ENCODE peak calls at places on chromosome 15, in four cellular contexts. E, Q, Y and S are unnamed samples.

GRCh38 chr15:93987068-93987467 is 244.3 kb upstream of the MCTP2 start:
- DNase-seq in Y (no peak), E (no peak), Q (no peak), S (no peak)

GRCh38 chr15:82789491-82789890 is 16.4 kb downstream of the FSD2 start:
- DNase-seq in Y (no peak), Q (no peak), E (no peak), S (no peak)

GRCh38 chr15:29568840-29569532 is 253.3 kb downstream of the TJP1 start:
- DNase-seq in Q (peak; percentile 38), E (no peak), Y (peak; percentile 23), S (no peak)

GRCh38 chr15:77037475-77038209 is 33.3 kb downstream of the TSPAN3 start:
- DNase-seq in Q (no peak), Y (no peak), E (no peak), S (no peak)

GRCh38 chr15:61974759-61975158 is 85.5 kb downstream of the VPS13C start:
- DNase-seq in E (no peak), Q (peak; percentile 8), Y (no peak), S (no peak)

GRCh38 chr15:27514526-27514925 is 543.5 kb downstream of the GABRG3 start:
- DNase-seq in Q (no peak), E (no peak), Y (no peak), S (no peak)

GRCh38 chr15:68556139-68556990 is 22.4 kb upstream of the CORO2B start:
- DNase-seq in Y (no peak), E (no peak), Q (no peak), S (no peak)

GRCh38 chr15:75321711-75322110 is 14.2 kb upstream of the COMMD4 start:
- DNase-seq in Y (no peak), Q (no peak), E (no peak), S (no peak)

GRCh38 chr15:25185156-25185710 is 230.4 kb downstream of the SNRPN start:
- DNase-seq in Y (no peak), E (no peak), Q (no peak), S (no peak)

GRCh38 chr15:69491051-69491505 is 38.5 kb downstream of the RPLP1 start:
- DNase-seq in Y (no peak), Q (no peak), E (no peak), S (no peak)

GRCh38 chr15:77418341-77419049 is 1.4 kb downstream of the PEAK1 start:
- DNase-seq in Y (no peak), Q (no peak), E (no peak), S (no peak)

GRCh38 chr15:61517776-61518175 is 288.7 kb upstream of the RORA start:
- DNase-seq in Q (no peak), Y (no peak), E (no peak), S (no peak)

GRCh38 chr15:91528811-91529210 is 324.7 kb upstream of the SLCO3A1 start:
- DNase-seq in Q (no peak), Y (no peak), E (no peak), S (no peak)

GRCh38 chr15:65414841-65415621 is 7.7 kb downstream of the IGDCC4 start:
- DNase-seq in E (no peak), Y (peak; percentile 59), Q (no peak), S (peak; percentile 88)

GRCh38 chr15:73240864-73241499 is 127.8 kb downstream of the HCN4 start:
- DNase-seq in E (peak; percentile 28), Y (peak; percentile 59), Q (peak; percentile 61), S (peak; percentile 89)

GRCh38 chr15:40301467-40302179 is 6.1 kb downstream of the PLCB2 start:
- DNase-seq in Y (no peak), Q (no peak), E (no peak), S (peak; percentile 75)

GRCh38 chr15:25727867-25728600 is 135.1 kb downstream of the ATP10A start:
- DNase-seq in Q (no peak), Y (no peak), E (no peak), S (peak; percentile 33)

GRCh38 chr15:43208052-43209002 is 12.5 kb downstream of the EPB42 start:
- DNase-seq in Y (no peak), E (no peak), Q (no peak), S (no peak)

GRCh38 chr15:62456011-62456920 is 291.2 kb upstream of the C2CD4B start:
- DNase-seq in Q (no peak), Y (no peak), E (no peak), S (no peak)

GRCh38 chr15:20644026-20644425 is 102.4 kb upstream of the GOLGA6L6 start:
- DNase-seq in Q (no peak), Y (no peak), E (no peak), S (no peak)

GRCh38 chr15:54273928-54274327 is 295.7 kb downstream of the UNC13C start:
- DNase-seq in E (no peak), Q (no peak), Y (no peak), S (no peak)

GRCh38 chr15:31345606-31346366 is 19.2 kb downstream of the KLF13 start:
- DNase-seq in Y (no peak), E (no peak), Q (no peak), S (no peak)

GRCh38 chr15:51310064-51310463 is 28.3 kb downstream of the CYP19A1 start:
- DNase-seq in E (no peak), Q (no peak), Y (no peak), S (no peak)

GRCh38 chr15:95287774-95288173 is 1042.7 kb upstream of the NR2F2 start:
- DNase-seq in Y (no peak), E (no peak), Q (no peak), S (no peak)

GRCh38 chr15:72785452-72786243 is 2.1 kb upstream of the ADPGK start:
- DNase-seq in Y (no peak), Q (no peak), E (no peak), S (no peak)

GRCh38 chr15:44711356-44712107 is at the start of gene B2M:
- DNase-seq in Y (peak; percentile 92), E (peak; percentile 94), Q (peak; percentile 90), S (peak; percentile 96)

GRCh38 chr15:44712108-44713005 is 1.0 kb downstream of the B2M start:
- DNase-seq in E (no peak), Q (peak; percentile 54), Y (peak; percentile 43), S (no peak)

GRCh38 chr15:44715142-44715796 is 4.0 kb downstream of the B2M start:
- DNase-seq in E (no peak), Y (no peak), Q (no peak), S (no peak)

GRCh38 chr15:44711089-44711355 is at the start of gene PATL2:
- DNase-seq in Q (no peak), E (no peak), Y (no peak), S (no peak)

GRCh38 chr15:44713006-44713966 is 2.0 kb downstream of the B2M start:
- DNase-seq in E (no peak), Q (no peak), Y (peak; percentile 27), S (no peak)
- TF ChIP-seq SRF in E (no peak), Q (no peak), Y (no peak), S (no peak)

GRCh38 chr15:92674347-92674746 is 18.8 kb upstream of the FAM174B start:
- DNase-seq in Y (no peak), Q (no peak), E (no peak), S (no peak)

GRCh38 chr15:92681141-92681622 is 25.6 kb upstream of the FAM174B start:
- DNase-seq in E (no peak), Y (no peak), Q (no peak), S (no peak)

GRCh38 chr15:92683511-92683834 is 27.9 kb upstream of the FAM174B start:
- DNase-seq in E (no peak), Y (peak; percentile 50), Q (no peak), S (peak; percentile 25)

GRCh38 chr15:92682772-92683510 is 27.4 kb upstream of the FAM174B start:
- DNase-seq in Y (no peak), E (no peak), Q (no peak), S (no peak)

GRCh38 chr15:92677998-92678397 is 22.4 kb upstream of the FAM174B start:
- DNase-seq in Q (no peak), E (no peak), Y (no peak), S (no peak)
- TF ChIP-seq SRF in Q (no peak), E (no peak), Y (no peak), S (no peak)

GRCh38 chr15:37698679-37699078 is 235.8 kb upstream of the TMCO5A start:
- DNase-seq in Q (no peak), Y (no peak), E (no peak), S (no peak)
- TF ChIP-seq SRF in Q (no peak), Y (no peak), E (no peak), S (no peak)

GRCh38 chr15:80034633-80035032 is 24.8 kb upstream of the ZFAND6 start:
- DNase-seq in Y (no peak), Q (no peak), E (no peak), S (no peak)
- TF ChIP-seq SRF in Y (no peak), Q (no peak), E (no peak), S (no peak)

GRCh38 chr15:66629817-66630576 is 64.2 kb upstream of the LCTL start:
- DNase-seq in Y (no peak), Q (no peak), E (no peak), S (no peak)

GRCh38 chr15:66628976-66629723 is 63.4 kb upstream of the LCTL start:
- DNase-seq in E (no peak), Q (no peak), Y (no peak), S (no peak)

GRCh38 chr15:66631616-66632263 is 65.9 kb upstream of the LCTL start:
- DNase-seq in Y (no peak), E (no peak), Q (no peak), S (no peak)

GRCh38 chr15:66633346-66633745 is 67.5 kb upstream of the LCTL start:
- DNase-seq in Y (no peak), Q (no peak), E (no peak), S (no peak)

GRCh38 chr15:66630801-66631351 is 65.1 kb upstream of the LCTL start:
- DNase-seq in E (no peak), Y (no peak), Q (no peak), S (no peak)
- TF ChIP-seq SRF in E (no peak), Y (no peak), Q (no peak), S (no peak)

DNA sequence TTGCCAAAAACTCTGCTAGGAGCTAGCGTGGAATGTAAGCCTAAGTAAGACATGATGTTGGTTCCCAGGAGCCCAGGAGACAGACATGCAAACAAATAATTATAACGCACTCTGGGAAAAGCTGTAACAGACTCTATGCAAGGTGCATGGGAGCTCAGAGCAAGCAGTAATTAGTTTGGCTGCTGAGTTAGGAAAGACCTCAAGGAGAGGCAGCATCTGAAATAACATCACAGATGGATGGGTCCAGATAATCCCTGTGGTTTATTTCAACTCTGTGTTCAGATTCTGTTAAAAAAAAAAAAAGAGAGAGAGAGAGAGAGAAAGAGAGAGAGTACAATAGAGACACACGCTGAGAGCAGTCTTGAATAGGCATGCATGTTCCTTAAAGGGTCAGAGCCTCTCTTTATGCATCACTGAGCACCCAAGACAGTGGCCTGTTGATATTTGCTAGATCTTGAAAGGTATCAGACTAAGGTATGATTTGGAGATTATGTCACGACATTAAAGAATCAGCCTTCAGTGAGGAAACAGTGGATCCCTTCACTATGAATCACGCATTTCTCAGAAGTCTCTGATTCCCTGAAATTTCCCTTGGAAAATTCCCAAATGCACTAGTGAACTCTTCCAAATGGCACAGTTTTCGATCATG is 124.4 kb upstream of the LIPC start:
- DNase-seq in Y (no peak), Q (no peak), E (no peak), S (no peak)
- TF ChIP-seq SRF in Y (no peak), Q (no peak), E (no peak), S (no peak)

GRCh38 chr15:84865074-84865569 is 19.3 kb upstream of the SLC28A1 start:
- DNase-seq in Q (no peak), Y (no peak), E (no peak), S (no peak)

GRCh38 chr15:84864429-84864795 is 20.1 kb upstream of the SLC28A1 start:
- DNase-seq in Y (no peak), Q (no peak), E (no peak), S (no peak)

GRCh38 chr15:84863480-84864428 is 20.7 kb upstream of the SLC28A1 start:
- DNase-seq in E (no peak), Y (peak; percentile 14), Q (no peak), S (no peak)

GRCh38 chr15:84859651-84860050 is 24.8 kb upstream of the SLC28A1 start:
- DNase-seq in Y (no peak), Q (no peak), E (no peak), S (no peak)

GRCh38 chr15:84862214-84862975 is 22.1 kb upstream of the SLC28A1 start:
- DNase-seq in Y (peak; percentile 23), E (no peak), Q (no peak), S (no peak)
- TF ChIP-seq SRF in Y (no peak), E (no peak), Q (no peak), S (no peak)